ENCODE peak calls at places on chromosomes 11 and 22, in five cellular contexts. R is H1, Q is K562, O is HepG2, M is HCT116. L is an unnamed sample.

GRCh38 chr11:11521306-11522002 is 100.4 kb downstream of the GALNT18 start:
- DNase-seq in Q (no peak), O (no peak), M (no peak), R (no peak), L (no peak)

GRCh38 chr11:5791165-5791564 is at the start of gene OR52N1:
- DNase-seq in Q (no peak), M (no peak), R (no peak), O (no peak), L (no peak)

GRCh38 chr11:119478711-119479285 is 55.8 kb upstream of the THY1 start:
- DNase-seq in O (no peak), M (no peak), R (no peak), Q (no peak), L (no peak)

GRCh38 chr11:14454861-14455632 is 44.6 kb downstream of the COPB1 start:
- DNase-seq in R (no peak), M (no peak), Q (peak), O (peak), L (no peak)

GRCh38 chr11:126391286-126391954 is 35.9 kb downstream of the ST3GAL4 start:
- DNase-seq in Q (no peak), O (no peak), R (no peak), M (no peak), L (no peak)

GRCh38 chr11:57202282-57202681 is 20.5 kb downstream of the LRRC55 start:
- DNase-seq in M (no peak), Q (no peak), R (no peak), O (no peak), L (no peak)

GRCh38 chr11:118610220-118610772 is 2.9 kb downstream of the PHLDB1 start:
- DNase-seq in R (no peak), O (no peak), M (no peak), Q (no peak), L (no peak)

GRCh38 chr11:9990221-9990973 is 303.6 kb downstream of the SBF2 start:
- DNase-seq in M (no peak), Q (no peak), O (peak), R (no peak), L (no peak)

GRCh38 chr22:43136255-43136654 is 6.9 kb downstream of the MCAT start:
- DNase-seq in R (no peak), Q (peak), M (no peak), O (peak), L (no peak)

GRCh38 chr11:6611092-6612007 is 666 bp downstream of the TAF10 start:
- DNase-seq in M (no peak), R (no peak), Q (peak), O (no peak), L (no peak)

GRCh38 chr11:11391796-11392195 is 38.7 kb upstream of the CSNK2A3 start:
- DNase-seq in R (no peak), M (peak), O (no peak), Q (no peak), L (no peak)

GRCh38 chr11:68331338-68331947 is 19.1 kb downstream of the LRP5 start:
- DNase-seq in O (peak), M (no peak), Q (no peak), R (no peak), L (no peak)

GRCh38 chr11:75495749-75496641 is 29.7 kb downstream of the GDPD5 start:
- DNase-seq in M (no peak), R (peak), Q (peak), O (peak), L (no peak)

DNA sequence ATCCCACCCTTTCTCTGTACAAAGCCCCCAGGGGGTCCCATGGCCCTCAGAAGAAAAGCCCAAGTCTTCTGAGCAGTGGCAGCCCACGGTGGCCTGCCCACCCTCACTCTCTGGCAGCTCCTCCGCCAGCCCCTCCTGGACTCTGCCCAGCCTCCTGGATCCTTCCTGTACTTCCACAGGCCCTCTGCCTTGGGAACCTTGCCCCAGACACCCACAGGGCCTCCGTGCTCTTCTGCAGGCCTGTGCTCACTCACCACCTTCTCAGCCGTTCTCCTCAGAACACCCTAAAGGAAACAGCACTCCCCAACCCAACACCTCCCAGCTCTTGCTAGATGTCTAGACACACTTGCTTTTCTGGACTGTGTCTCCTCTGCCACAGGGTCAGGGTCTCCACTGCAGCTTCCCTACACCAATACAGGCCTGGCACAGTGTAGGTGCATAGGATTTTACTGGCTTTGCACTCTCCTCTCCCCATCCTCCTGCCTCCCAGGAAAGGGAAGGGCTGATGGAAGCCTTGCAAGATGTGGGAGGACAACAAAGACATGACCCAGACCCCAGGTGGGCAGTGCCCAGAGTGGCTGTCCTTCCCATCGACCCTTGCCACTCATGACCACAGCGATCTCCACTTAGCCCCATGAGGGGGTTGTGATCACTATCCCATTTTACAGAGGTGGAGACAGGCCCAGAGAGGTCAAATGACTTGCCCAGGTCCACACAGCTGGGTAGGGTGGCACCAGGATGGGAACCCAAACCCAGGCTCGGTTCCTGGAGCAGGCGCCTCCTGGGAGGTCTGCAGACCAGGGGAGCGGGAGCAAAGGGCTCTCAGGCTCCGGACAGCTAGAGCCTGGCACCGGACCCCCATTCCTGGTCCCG is 2.0 kb downstream of the SCARF2 start:
- DNase-seq in O (no peak), R (no peak), M (no peak), Q (no peak), L (no peak)
- TF ChIP-seq EZH2 in O (no peak), R (no peak), M (no peak), Q (peak), L (no peak)

GRCh38 chr11:128692750-128693578 is 908 bp upstream of the FLI1 start:
- DNase-seq in Q (no peak), O (no peak), R (no peak), M (no peak), L (no peak)

GRCh38 chr11:128696930-128697329 is 3.1 kb downstream of the FLI1 start:
- DNase-seq in Q (no peak), R (no peak), O (no peak), M (no peak), L (no peak)

GRCh38 chr11:128697645-128698174 is 3.8 kb downstream of the FLI1 start:
- DNase-seq in Q (no peak), R (no peak), M (no peak), O (no peak), L (no peak)

GRCh38 chr11:128694618-128695481 is 978 bp downstream of the FLI1 start:
- DNase-seq in M (no peak), R (no peak), Q (no peak), O (no peak), L (no peak)

GRCh38 chr11:128695539-128696221 is 1.8 kb downstream of the FLI1 start:
- DNase-seq in M (no peak), O (no peak), Q (no peak), R (no peak), L (no peak)
- TF ChIP-seq SP1 in M (no peak), O (no peak), Q (no peak), R (no peak), L (no peak)

GRCh38 chr11:33828604-33829429 is 54.5 kb upstream of the FBXO3 start:
- DNase-seq in R (no peak), O (no peak), Q (no peak), M (no peak), L (no peak)
- TF ChIP-seq EZH2 in R (peak), O (peak), Q (no peak), M (no peak), L (no peak)

GRCh38 chr11:8035225-8035846 is 45.7 kb upstream of the TUB start:
- DNase-seq in R (no peak), O (no peak), M (no peak), Q (no peak), L (no peak)
- TF ChIP-seq SP1 in R (no peak), O (no peak), M (no peak), Q (no peak), L (no peak)

GRCh38 chr22:37445501-37445900 is 18.2 kb upstream of the ELFN2 start:
- DNase-seq in Q (no peak), O (no peak), R (no peak), M (no peak), L (no peak)

GRCh38 chr22:37453696-37454095 is 26.4 kb upstream of the ELFN2 start:
- DNase-seq in R (no peak), M (no peak), O (no peak), Q (no peak), L (no peak)

GRCh38 chr22:37443977-37444376 is 16.7 kb upstream of the ELFN2 start:
- DNase-seq in R (no peak), M (peak), O (no peak), Q (no peak), L (no peak)

GRCh38 chr22:37448521-37449150 is 21.4 kb upstream of the ELFN2 start:
- DNase-seq in R (no peak), O (no peak), M (no peak), Q (no peak), L (no peak)

DNA sequence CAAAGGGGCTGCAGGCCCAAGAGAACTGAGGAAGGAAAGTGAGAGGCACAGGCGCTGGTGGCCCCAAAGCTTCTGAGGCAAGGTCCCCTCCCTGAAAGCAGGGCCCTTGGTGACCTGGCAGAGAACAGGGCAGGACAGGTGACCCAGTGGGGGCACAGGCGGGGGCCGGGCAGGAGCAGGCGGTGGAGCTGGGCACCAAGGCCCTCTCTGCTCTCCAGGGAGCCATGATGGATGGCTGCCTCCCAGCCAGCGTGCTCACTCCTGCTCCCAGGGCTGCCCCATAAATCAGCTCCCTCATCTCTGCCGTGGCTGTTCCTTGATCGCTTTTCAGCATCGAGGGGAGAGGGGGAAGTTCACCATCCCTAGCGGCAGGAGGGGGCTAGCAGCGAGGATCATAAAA is 22.0 kb upstream of the ELFN2 start:
- DNase-seq in Q (no peak), M (no peak), R (no peak), O (no peak), L (no peak)
- TF ChIP-seq EZH2 in Q (no peak), M (no peak), R (no peak), O (no peak), L (no peak)

DNA sequence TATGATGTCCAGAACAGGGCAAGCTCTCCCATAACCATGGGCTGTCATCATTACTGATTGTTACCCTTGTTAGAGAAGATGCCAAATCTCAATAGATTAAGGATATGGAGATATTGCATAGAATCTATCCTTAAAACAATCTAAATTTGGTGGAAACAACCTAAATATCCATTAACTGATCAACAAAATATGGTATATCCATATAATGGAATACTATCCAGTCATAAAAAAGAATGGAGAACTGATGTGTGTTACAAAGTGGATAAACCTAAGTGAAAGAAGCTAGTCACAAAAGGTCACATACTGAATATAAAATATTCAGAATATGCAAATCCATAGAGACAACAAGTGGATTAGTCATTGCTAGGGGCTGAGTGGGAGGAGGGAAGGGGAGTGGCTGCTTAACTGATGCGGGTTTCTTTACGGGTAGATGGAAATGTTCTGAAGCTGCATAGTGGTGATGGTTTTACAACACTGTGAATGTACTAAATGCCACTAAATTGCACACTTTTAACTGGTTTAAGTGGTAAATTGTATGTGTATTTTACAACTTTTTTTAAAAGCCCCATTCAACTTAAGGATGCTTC is 36.1 kb upstream of the SMCO4 start:
- DNase-seq in O (no peak), R (no peak), Q (no peak), M (no peak), L (no peak)
- TF ChIP-seq SP1 in O (no peak), R (no peak), Q (no peak), M (no peak), L (no peak)

L was measured in GM12878.